ENCODE peak calls at places on chromosome 17, in five cellular contexts. R is tibial artery; E is left ventricle myocardium inferior; W is cardiac muscle cell; O is CD8-positive, alpha-beta memory T cell. H is an unnamed sample.

GRCh38 chr17:15945493-15946209 is 721 bp downstream of the ADORA2B start:
- DNase-seq in W (peak), R (no peak), O (no peak), E (no peak), H (no peak)

GRCh38 chr17:40958086-40958953 is 8.4 kb downstream of the KRT39 start:
- DNase-seq in R (no peak), O (no peak), E (no peak), W (no peak), H (no peak)

GRCh38 chr17:80941743-80942211 is 49.9 kb upstream of the CHMP6 start:
- DNase-seq in W (peak), O (no peak), E (no peak), R (peak), H (no peak)

GRCh38 chr17:4187076-4187475 is 44.1 kb downstream of the CYB5D2 start:
- DNase-seq in W (peak), R (no peak), O (no peak), E (no peak), H (no peak)

GRCh38 chr17:3534881-3535252 is 22.7 kb downstream of the TRPV3 start:
- DNase-seq in W (peak), E (no peak), O (no peak), R (no peak), H (peak)

GRCh38 chr17:82882715-82883446 is 43.1 kb upstream of the ZNF750 start:
- DNase-seq in W (no peak), E (no peak), R (no peak), O (peak), H (no peak)

GRCh38 chr17:76197911-76198310 is 42.4 kb downstream of the RNF157 start:
- DNase-seq in W (peak), E (peak), R (no peak), O (no peak), H (no peak)

GRCh38 chr17:49687878-49688491 is 10.1 kb upstream of the SPOP start:
- DNase-seq in E (no peak), R (no peak), O (no peak), W (peak), H (no peak)

GRCh38 chr17:52242268-52242667 is 83.8 kb upstream of the CA10 start:
- DNase-seq in W (no peak), R (no peak), E (no peak), O (no peak), H (no peak)

GRCh38 chr17:32627233-32628008 is 140.6 kb downstream of the CDK5R1 start:
- DNase-seq in W (peak), O (no peak), E (no peak), R (no peak), H (peak)

GRCh38 chr17:38873646-38874380 is 4.0 kb downstream of the LASP1 start:
- DNase-seq in W (no peak), E (no peak), O (no peak), R (no peak), H (no peak)

GRCh38 chr17:78759969-78760352 is 22.1 kb downstream of the CYTH1 start:
- DNase-seq in E (no peak), O (no peak), R (no peak), W (no peak), H (no peak)

GRCh38 chr17:34712481-34713195 is 133.3 kb downstream of the TMEM132E start:
- DNase-seq in W (no peak), E (no peak), O (no peak), R (no peak), H (no peak)

GRCh38 chr17:2393184-2393953 is 7.5 kb downstream of the MNT start:
- DNase-seq in W (peak), R (peak), E (peak), O (peak), H (peak)

GRCh38 chr17:78341559-78342437 is 18.1 kb downstream of the SOCS3 start:
- DNase-seq in R (peak), W (peak), E (peak), O (no peak), H (peak)

GRCh38 chr17:62628845-62629555 is 1.5 kb downstream of the MRC2 start:
- DNase-seq in R (peak), E (no peak), W (peak), O (no peak), H (no peak)

GRCh38 chr17:40545660-40546059 is 19.6 kb downstream of the CCR7 start:
- DNase-seq in R (peak), E (no peak), O (no peak), W (no peak), H (no peak)

GRCh38 chr17:1367351-1367745 is 32.7 kb downstream of the YWHAE start:
- DNase-seq in R (no peak), W (peak), E (no peak), O (no peak), H (no peak)

GRCh38 chr17:75549246-75550138 is 24.0 kb downstream of the LLGL2 start:
- DNase-seq in W (no peak), E (no peak), O (no peak), R (no peak), H (no peak)

GRCh38 chr17:68587847-68588246 is 13.3 kb downstream of the FAM20A start:
- DNase-seq in R (no peak), O (no peak), W (peak), E (no peak), H (no peak)

GRCh38 chr17:8162997-8163977 is 539 bp upstream of the VAMP2 start:
- DNase-seq in W (no peak), R (peak), E (peak), O (no peak), H (no peak)

DNA sequence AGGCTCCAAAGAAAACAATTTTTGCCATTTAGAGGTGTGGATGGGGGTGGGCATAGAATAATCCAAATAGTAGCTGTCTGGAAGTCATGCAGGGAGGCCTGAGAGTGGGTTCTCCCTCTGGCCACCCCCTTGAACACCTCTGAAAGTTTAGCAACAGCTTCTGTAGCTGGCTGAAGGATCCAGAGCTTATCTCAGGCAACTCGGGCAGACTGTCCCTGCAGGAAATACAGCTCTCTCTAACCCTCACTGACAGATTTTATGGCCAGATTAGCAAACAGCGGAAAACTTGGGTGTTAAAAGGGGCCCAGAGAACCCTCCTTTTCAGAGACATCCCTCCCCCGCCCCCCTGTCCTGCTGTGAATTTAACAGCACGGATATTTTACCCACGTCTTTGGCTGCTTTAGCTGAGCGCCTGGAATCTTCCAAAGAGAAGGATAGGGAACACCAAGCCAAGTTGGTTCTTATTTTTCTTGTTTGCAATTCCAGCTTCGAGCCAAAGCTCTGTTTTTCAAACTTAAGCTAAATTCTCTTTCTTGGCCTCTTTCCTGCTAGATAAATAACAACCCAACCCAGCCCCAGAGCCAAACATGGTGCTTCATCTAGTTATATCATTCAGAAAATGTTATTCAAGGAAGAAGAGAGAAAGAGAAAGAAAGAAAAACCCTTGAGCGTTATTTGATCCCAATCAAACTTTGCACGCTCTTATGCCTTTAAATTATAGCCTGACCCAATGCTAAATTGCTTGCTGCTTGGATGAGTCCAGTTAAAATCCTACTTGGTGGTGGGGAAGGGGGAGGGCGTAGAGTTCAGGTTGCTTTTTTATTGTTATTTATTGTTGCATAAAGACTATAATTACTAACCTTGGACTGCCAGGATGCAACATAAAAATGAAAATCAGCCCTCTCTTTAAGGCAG is 2.3 kb upstream of the HOXB2 start:
- DNase-seq in R (no peak), O (no peak), W (peak), E (no peak), H (no peak)
- H3K27ac ChIP-seq in R (peak), O (peak), W (peak), E (peak), H (no peak)

DNA sequence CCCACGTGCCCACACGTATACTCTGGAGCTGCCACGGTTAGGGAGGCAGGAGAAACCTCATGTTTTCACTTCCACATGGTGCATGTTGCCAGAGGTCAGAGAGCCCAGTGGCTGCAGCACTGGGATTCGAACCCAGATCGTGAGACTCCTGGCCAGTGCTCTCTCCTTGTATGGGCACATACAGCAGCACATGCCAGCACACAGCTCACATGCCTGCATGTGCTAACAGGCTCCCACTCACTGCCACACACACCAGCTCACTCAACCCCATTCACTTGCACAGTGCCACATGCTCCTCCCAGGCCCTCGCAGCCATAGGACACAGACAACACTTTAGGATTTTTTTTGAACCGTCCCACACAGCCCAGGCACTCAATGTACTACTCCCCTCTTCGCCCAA is 49.5 kb upstream of the MRPS23 start:
- DNase-seq in R (peak), E (no peak), W (no peak), O (no peak), H (no peak)
- H3K27ac ChIP-seq in R (peak), E (peak), W (peak), O (no peak), H (peak)

DNA sequence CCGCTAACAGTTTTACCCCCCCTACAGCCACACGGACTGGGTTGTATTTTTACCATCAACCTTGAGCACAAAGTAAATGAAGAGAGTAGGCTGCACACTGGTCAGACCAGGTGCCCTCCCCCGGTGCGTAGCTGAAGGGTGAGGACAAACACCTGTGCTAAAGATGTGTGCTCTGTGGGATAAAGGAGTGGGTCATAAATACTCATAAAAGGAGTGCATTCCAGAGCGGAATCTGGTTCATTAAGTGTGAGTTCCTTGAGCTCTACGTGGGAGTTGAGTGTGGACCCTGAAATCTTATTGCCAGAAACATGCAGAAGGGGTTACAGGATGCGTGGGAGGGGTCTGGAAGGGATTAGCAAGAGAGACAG is 217.0 kb downstream of the CCDC182 start:
- DNase-seq in O (no peak), E (no peak), W (no peak), R (no peak), H (no peak)
- H3K27ac ChIP-seq in O (no peak), E (no peak), W (no peak), R (no peak), H (peak)

GRCh38 chr17:9843152-9844010 is 17.7 kb downstream of the GLP2R start:
- DNase-seq in W (no peak), R (no peak), E (no peak), O (no peak), H (no peak)
- H3K27ac ChIP-seq in W (no peak), R (peak), E (peak), O (no peak), H (no peak)